ENCODE peak calls at places on chromosome 14, in nine cellular contexts. R is endodermal cell, U is A549, V is HFFc6, A is right lobe of liver, H is dorsolateral prefrontal cortex, D is GM10248, E is psoas muscle, C is BE2C. W is an unnamed sample.

GRCh38 chr14:55766071-55766470 is 186.1 kb downstream of the KTN1 start:
- DNase-seq in R (no peak), U (no peak), V (no peak), A (no peak), H (no peak), D (no peak), E (no peak), C (no peak), W (no peak)

GRCh38 chr14:24274101-24274543 is 2.7 kb upstream of the RABGGTA start:
- DNase-seq in R (no peak), U (no peak), V (no peak), A (no peak), H (no peak), D (peak; percentile 73), E (no peak), C (no peak), W (no peak)

GRCh38 chr14:24339284-24340151 is at the start of gene RIPK3:
- DNase-seq in R (peak; percentile 77), U (no peak), V (no peak), A (peak; percentile 49), H (no peak), D (peak; percentile 84), E (no peak), C (no peak), W (no peak)

GRCh38 chr14:99925471-99925870 is 132.3 kb downstream of the EML1 start:
- DNase-seq in R (no peak), U (no peak), V (no peak), A (peak; percentile 34), H (no peak), D (no peak), E (no peak), C (no peak), W (no peak)

GRCh38 chr14:37617864-37618365 is 22.5 kb downstream of the TTC6 start:
- DNase-seq in R (no peak), U (no peak), V (no peak), A (no peak), H (no peak), D (no peak), E (no peak), C (no peak), W (no peak)

GRCh38 chr14:103139371-103140016 is 16.2 kb downstream of the TNFAIP2 start:
- DNase-seq in R (peak; percentile 71), U (no peak), V (no peak), A (no peak), H (no peak), D (no peak), E (no peak), C (no peak), W (no peak)

GRCh38 chr14:88163731-88164255 is 158.9 kb downstream of the GPR65 start:
- DNase-seq in R (peak; percentile 26), U (no peak), V (no peak), A (no peak), H (no peak), D (no peak), E (no peak), C (no peak), W (no peak)

GRCh38 chr14:54808326-54809161 is 94.1 kb downstream of the GCH1 start:
- DNase-seq in R (no peak), U (no peak), V (no peak), A (no peak), H (no peak), D (no peak), E (no peak), C (no peak), W (no peak)

GRCh38 chr14:88597601-88598000 is 34.8 kb downstream of the ZC3H14 start:
- DNase-seq in R (no peak), U (no peak), V (no peak), A (no peak), H (no peak), D (no peak), E (no peak), C (no peak), W (no peak)

GRCh38 chr14:65286443-65286842 is 126.1 kb upstream of the FUT8 start:
- DNase-seq in R (no peak), U (peak; percentile 32), V (no peak), A (no peak), H (no peak), D (peak; percentile 57), E (no peak), C (no peak), W (no peak)

GRCh38 chr14:22433059-22433458 is 156.0 kb downstream of the DAD1 start:
- DNase-seq in R (peak; percentile 10), U (no peak), V (no peak), A (no peak), H (no peak), D (no peak), E (no peak), C (no peak), W (no peak)

GRCh38 chr14:105292810-105293711 is 7.7 kb downstream of the BRF1 start:
- DNase-seq in R (peak; percentile 34), U (no peak), V (no peak), A (no peak), H (no peak), D (no peak), E (no peak), C (peak; percentile 36), W (no peak)

GRCh38 chr14:105294142-105294597 is 6.6 kb downstream of the BRF1 start:
- DNase-seq in R (no peak), U (no peak), V (peak; percentile 36), A (no peak), H (no peak), D (no peak), E (peak; percentile 39), C (peak; percentile 95), W (no peak)

GRCh38 chr14:105286759-105287144 is 14.0 kb downstream of the BRF1 start:
- DNase-seq in R (no peak), U (no peak), V (no peak), A (no peak), H (no peak), D (no peak), E (no peak), C (no peak), W (no peak)

GRCh38 chr14:105287249-105288102 is 13.3 kb downstream of the BRF1 start:
- DNase-seq in R (peak; percentile 62), U (no peak), V (no peak), A (no peak), H (no peak), D (no peak), E (no peak), C (peak; percentile 62), W (no peak)

DNA sequence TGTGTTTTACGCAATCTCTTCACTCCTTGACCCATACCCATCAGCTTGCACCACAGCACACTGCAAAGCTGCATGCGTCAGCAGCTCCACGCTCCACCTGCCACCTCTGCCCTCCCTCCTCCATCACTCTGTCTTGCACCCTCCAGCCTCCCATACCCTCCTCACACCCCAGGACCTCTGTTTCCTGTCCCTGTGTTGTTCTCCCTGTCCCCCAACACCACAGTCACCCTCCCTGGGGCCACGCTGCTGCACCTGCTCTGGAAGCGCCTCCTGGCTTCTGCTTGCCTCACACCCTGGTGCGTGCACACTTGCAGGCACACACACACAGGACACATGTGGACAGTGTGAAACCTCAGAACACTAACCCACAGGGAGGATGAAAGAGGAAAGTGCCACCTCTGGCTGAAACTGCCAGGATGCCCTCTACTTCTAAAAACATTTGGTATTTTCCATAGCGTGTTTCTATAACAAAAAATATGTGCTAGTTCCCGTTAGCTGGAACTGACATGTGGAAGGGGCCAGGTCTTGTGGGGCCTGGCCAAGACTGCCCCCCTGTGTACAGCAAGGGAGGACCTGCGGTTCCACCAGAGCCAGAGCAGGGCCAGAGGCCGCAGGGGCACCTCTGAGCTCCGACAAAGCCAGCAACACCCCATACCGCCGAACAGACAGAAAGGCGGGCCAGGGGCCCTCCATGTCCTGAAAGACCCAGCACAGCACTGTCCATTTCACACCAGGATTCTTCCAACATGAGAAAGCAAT is 10.0 kb downstream of the BRF1 start:
- DNase-seq in R (no peak), U (no peak), V (no peak), A (no peak), H (no peak), D (no peak), E (no peak), C (peak; percentile 39), W (no peak)
- TF ChIP-seq CTCF in R (peak; percentile 55), U (no peak), V (no peak), A (no peak), H (no peak), D (peak; percentile 28), E (no peak), C (peak; percentile 43), W (peak; percentile 3)

GRCh38 chr14:69003626-69004025 is 24.5 kb upstream of the ACTN1 start:
- DNase-seq in R (no peak), U (no peak), V (no peak), A (no peak), H (no peak), D (no peak), E (no peak), C (no peak), W (no peak)
- TF ChIP-seq CTCF in R (no peak), U (no peak), V (no peak), A (no peak), H (no peak), D (no peak), E (no peak), C (no peak), W (no peak)

GRCh38 chr14:50007123-50007903 is 109.1 kb downstream of the VCPKMT start:
- DNase-seq in R (peak; percentile 72), U (peak; percentile 23), V (no peak), A (no peak), H (no peak), D (no peak), E (no peak), C (no peak), W (no peak)
- TF ChIP-seq CTCF in R (peak; percentile 55), U (no peak), V (peak; percentile 16), A (no peak), H (no peak), D (no peak), E (no peak), C (no peak), W (no peak)

GRCh38 chr14:51681411-51681810 is 29.7 kb downstream of the FRMD6 start:
- DNase-seq in R (no peak), U (no peak), V (no peak), A (no peak), H (no peak), D (no peak), E (no peak), C (no peak), W (no peak)

GRCh38 chr14:51677276-51677675 is 25.6 kb downstream of the FRMD6 start:
- DNase-seq in R (no peak), U (no peak), V (no peak), A (no peak), H (no peak), D (no peak), E (no peak), C (no peak), W (no peak)

GRCh38 chr14:51677738-51678137 is 26.0 kb downstream of the FRMD6 start:
- DNase-seq in R (no peak), U (no peak), V (no peak), A (no peak), H (no peak), D (no peak), E (no peak), C (no peak), W (no peak)

GRCh38 chr14:51682411-51682810 is 30.7 kb downstream of the FRMD6 start:
- DNase-seq in R (no peak), U (no peak), V (peak; percentile 33), A (no peak), H (no peak), D (no peak), E (no peak), C (no peak), W (no peak)

DNA sequence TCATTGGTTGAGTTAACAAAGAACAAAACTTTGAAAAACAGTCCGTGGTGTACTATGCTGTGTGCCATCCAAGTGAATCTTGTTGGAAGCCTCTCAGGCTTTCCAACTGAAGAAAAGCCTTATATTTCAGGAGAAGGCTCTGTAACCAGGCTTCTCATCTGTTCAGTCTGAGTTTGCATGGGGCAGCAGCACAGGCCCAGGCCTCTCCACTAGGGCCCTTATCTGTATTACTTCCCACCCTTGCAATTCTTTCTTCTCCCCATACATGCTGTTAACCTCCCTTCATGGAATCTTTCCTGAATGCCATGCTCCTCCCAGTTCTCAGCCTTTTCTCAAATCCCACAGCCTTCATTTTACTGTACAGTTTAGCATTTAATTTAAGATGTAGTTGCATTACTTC is 28.3 kb downstream of the FRMD6 start:
- DNase-seq in R (peak; percentile 52), U (no peak), V (no peak), A (no peak), H (no peak), D (no peak), E (no peak), C (peak; percentile 23), W (no peak)
- TF ChIP-seq CTCF in R (peak; percentile 40), U (no peak), V (no peak), A (no peak), H (no peak), D (no peak), E (no peak), C (peak; percentile 20), W (no peak)